ENCODE peak calls at places on chromosomes 1 and 21, in eight cellular contexts. S is GM23248, A is aorta, H is gastrocnemius medialis, B is SJSA1, X is lower lobe of right lung, O is pancreas, I is GM23338. K is an unnamed sample.

GRCh38 chr1:16117936-16118335 is 37.9 kb downstream of the EPHA2 start:
- DNase-seq in S (no peak), A (peak), H (no peak), B (no peak), X (no peak), O (no peak), I (no peak), K (peak)

GRCh38 chr1:194267021-194267420 is 1080.6 kb upstream of the B3GALT2 start:
- DNase-seq in S (no peak), A (no peak), H (no peak), B (no peak), X (no peak), O (no peak), I (no peak), K (no peak)

GRCh38 chr1:162159515-162159914 is 90.0 kb downstream of the NOS1AP start:
- DNase-seq in S (no peak), A (no peak), H (no peak), B (no peak), X (no peak), O (no peak), I (no peak), K (no peak)

GRCh38 chr1:181140398-181140797 is 51.9 kb downstream of the IER5 start:
- DNase-seq in S (peak), A (no peak), H (no peak), B (no peak), X (no peak), O (no peak), I (no peak), K (no peak)

GRCh38 chr1:175072131-175072941 is 4.7 kb downstream of the TNN start:
- DNase-seq in S (peak), A (peak), H (peak), B (peak), X (no peak), O (no peak), I (peak), K (no peak)

GRCh38 chr1:66576645-66577044 is 42.7 kb downstream of the SGIP1 start:
- DNase-seq in S (peak), A (no peak), H (no peak), B (peak), X (no peak), O (no peak), I (no peak), K (no peak)

GRCh38 chr1:224615861-224616760 is at the start of gene CNIH3:
- DNase-seq in S (peak), A (no peak), H (peak), B (peak), X (no peak), O (peak), I (peak), K (peak)

GRCh38 chr1:2479186-2479585 is 3.1 kb downstream of the PLCH2 start:
- DNase-seq in S (no peak), A (no peak), H (no peak), B (no peak), X (no peak), O (no peak), I (no peak), K (peak)

GRCh38 chr1:29094433-29094832 is 29.3 kb downstream of the TMEM200B start:
- DNase-seq in S (no peak), A (no peak), H (no peak), B (no peak), X (no peak), O (no peak), I (no peak), K (no peak)

GRCh38 chr1:170663011-170663410 is 920 bp upstream of the PRRX1 start:
- DNase-seq in S (peak), A (no peak), H (no peak), B (peak), X (no peak), O (no peak), I (peak), K (peak)

GRCh38 chr1:108665047-108665446 is 4.2 kb upstream of the HENMT1 start:
- DNase-seq in S (no peak), A (no peak), H (no peak), B (no peak), X (no peak), O (no peak), I (no peak), K (no peak)

GRCh38 chr1:119715542-119715941 is 3.8 kb downstream of the PHGDH start:
- DNase-seq in S (peak), A (no peak), H (no peak), B (no peak), X (no peak), O (no peak), I (peak), K (no peak)

GRCh38 chr1:98962156-98962555 is 42.5 kb downstream of the PLPPR5 start:
- DNase-seq in S (peak), A (no peak), H (no peak), B (no peak), X (no peak), O (no peak), I (no peak), K (no peak)

GRCh38 chr1:112882271-112882744 is 73.7 kb downstream of the SLC16A1 start:
- DNase-seq in S (peak), A (no peak), H (no peak), B (no peak), X (no peak), O (no peak), I (no peak), K (peak)

DNA sequence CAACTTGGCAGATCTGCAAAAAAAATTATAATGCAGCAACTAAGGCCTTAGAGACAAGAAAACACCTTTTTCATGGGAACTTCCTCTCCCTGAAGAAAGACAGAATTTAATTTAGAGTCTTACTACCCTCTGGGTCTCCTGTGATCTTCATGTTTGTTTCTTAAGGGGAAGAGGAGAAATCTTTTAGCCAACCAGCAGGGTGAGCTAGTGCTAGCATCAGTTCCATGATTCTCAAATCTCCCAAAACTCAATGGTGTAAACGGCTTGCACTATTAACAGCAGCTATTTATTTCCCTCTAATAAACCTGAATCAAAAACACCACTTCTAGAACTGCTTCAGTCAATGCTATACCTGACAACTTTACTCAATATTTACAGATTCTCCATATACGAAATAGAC is 3.8 kb downstream of the ZNF644 start:
- DNase-seq in S (peak), A (no peak), H (no peak), B (no peak), X (no peak), O (no peak), I (peak), K (no peak)
- H3K4me3 ChIP-seq in S (no peak), A (no peak), H (no peak), B (no peak), X (no peak), O (no peak), I (peak), K (no peak)

GRCh38 chr1:955439-955838 is 3.6 kb downstream of the NOC2L start:
- DNase-seq in S (no peak), A (no peak), H (no peak), B (no peak), X (no peak), O (no peak), I (no peak), K (no peak)
- H3K4me3 ChIP-seq in S (no peak), A (no peak), H (no peak), B (no peak), X (no peak), O (no peak), I (no peak), K (no peak)

DNA sequence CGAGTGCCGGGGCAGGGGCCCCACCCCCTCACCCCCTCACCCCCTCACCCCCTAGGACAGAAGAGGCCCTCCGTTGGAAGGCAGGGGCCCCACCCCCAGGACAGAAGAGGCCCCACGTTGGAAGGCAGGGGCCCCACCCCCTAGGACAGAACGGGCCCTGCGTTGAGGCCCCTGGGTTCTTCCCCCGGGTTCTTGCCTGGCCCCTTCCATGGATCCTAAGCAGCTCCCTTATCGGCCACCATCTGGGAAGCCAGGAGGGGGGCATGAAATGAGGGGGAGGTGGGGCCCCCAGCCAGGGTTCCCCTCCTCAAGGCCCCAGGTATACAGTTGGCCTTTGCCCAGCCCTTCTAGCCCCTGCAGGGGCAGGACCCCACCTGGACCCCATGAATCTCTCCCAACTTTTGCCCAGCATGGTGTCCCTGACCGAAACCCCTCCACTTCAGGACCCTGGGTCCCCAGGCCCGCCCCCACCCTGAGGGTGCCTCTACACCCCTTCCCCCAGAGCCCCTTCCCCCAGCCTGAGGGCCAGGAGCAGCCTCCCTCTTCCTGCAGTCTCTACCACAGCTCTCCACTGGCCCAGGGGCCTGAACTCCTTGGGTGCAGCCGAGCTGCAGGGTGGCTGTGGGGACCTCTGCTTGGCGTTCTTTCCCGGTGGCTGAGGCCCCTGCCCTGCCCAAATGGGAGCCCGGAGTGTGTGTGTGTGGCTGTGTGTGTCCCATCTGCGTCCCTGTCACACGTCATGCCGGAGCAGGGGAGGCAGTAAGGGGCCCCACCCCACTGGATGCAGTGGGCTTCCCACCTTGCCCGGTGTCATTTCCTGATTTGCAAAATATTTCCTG is 4.3 kb upstream of the VWA1 start:
- DNase-seq in S (no peak), A (peak), H (no peak), B (no peak), X (no peak), O (no peak), I (no peak), K (peak)
- H3K4me3 ChIP-seq in S (no peak), A (no peak), H (no peak), B (no peak), X (peak), O (no peak), I (no peak), K (no peak)

GRCh38 chr21:17440955-17441354 is 71.9 kb upstream of the CXADR start:
- DNase-seq in S (no peak), A (no peak), H (no peak), B (no peak), X (no peak), O (no peak), I (no peak), K (no peak)
- H3K4me3 ChIP-seq in S (no peak), A (no peak), H (no peak), B (no peak), X (no peak), O (no peak), I (no peak), K (no peak)

DNA sequence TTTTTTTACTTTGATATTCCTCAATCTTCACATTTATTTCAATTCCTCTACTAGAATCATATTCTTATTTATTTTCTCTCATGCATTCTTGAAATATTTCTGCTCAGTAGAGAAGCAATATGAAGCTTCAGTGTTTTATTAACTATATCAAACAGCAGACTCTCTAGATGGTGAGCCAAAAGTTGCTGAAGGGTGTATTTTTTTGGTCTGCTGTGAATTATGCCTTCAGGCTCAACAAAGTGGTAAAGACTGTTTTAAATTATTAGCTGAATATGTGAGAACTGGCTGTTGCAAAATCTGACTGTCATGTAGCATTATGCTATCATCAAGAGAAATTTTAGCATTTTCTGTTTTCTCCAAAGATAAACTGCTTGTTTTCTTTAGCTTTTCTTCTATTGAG is 24.9 kb upstream of the CDC42BPA start:
- DNase-seq in S (peak), A (no peak), H (no peak), B (peak), X (no peak), O (no peak), I (no peak), K (no peak)
- H3K4me3 ChIP-seq in S (peak), A (no peak), H (no peak), B (no peak), X (no peak), O (no peak), I (no peak), K (no peak)

GRCh38 chr1:77889240-77889637 is 815 bp downstream of the NEXN start:
- DNase-seq in S (peak), A (no peak), H (no peak), B (peak), X (no peak), O (no peak), I (peak), K (peak)
- H3K4me3 ChIP-seq in S (peak), A (peak), H (peak), B (peak), X (peak), O (peak), I (peak), K (peak)

DNA sequence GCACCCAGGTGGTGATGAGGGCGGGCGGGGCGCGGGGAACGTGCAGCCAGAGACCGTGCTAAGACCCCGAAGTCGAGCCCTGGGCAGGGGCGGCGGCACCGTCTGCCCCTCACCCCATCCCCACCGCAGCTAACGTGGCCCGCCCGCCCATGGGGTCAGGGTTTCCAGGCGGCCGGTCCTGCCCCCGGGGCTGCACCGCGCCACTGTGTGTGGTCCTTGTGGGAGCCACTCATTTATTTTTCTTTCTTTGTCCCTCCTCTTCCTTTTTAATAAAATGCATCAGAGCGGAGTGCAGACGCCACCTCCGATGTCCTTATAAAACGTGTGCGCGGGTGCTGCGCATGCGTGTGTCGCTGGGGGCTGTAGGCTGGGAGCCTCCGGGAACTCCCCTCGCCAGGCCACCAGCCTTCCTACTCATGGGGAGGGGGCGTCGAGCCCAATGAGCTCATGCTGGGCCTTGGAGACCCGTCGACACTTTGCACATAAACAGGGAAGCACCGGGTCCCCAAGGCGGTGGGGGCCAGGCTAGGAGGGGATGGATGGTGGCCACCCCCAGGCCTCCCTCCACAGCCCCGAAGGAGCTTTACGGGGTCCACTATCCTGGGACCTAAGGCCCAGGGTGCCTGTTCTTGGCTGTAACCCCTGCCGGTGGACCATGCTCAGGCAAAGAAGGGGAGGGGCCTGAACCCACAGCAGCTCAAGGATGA is 59.9 kb downstream of the WNT9A start:
- DNase-seq in S (no peak), A (no peak), H (no peak), B (peak), X (peak), O (peak), I (peak), K (peak)
- H3K4me3 ChIP-seq in S (no peak), A (peak), H (peak), B (peak), X (peak), O (peak), I (peak), K (peak)

GRCh38 chr1:172146149-172146850 is 274.2 kb upstream of the C1orf105 start:
- DNase-seq in S (peak), A (no peak), H (no peak), B (peak), X (no peak), O (no peak), I (no peak), K (no peak)
- H3K4me3 ChIP-seq in S (peak), A (no peak), H (no peak), B (no peak), X (no peak), O (no peak), I (no peak), K (no peak)

GRCh38 chr1:53315456-53316048 is 12.3 kb downstream of the LRP8 start:
- DNase-seq in S (no peak), A (peak), H (no peak), B (no peak), X (peak), O (no peak), I (no peak), K (no peak)
- H3K4me3 ChIP-seq in S (no peak), A (no peak), H (no peak), B (no peak), X (no peak), O (no peak), I (no peak), K (no peak)

DNA sequence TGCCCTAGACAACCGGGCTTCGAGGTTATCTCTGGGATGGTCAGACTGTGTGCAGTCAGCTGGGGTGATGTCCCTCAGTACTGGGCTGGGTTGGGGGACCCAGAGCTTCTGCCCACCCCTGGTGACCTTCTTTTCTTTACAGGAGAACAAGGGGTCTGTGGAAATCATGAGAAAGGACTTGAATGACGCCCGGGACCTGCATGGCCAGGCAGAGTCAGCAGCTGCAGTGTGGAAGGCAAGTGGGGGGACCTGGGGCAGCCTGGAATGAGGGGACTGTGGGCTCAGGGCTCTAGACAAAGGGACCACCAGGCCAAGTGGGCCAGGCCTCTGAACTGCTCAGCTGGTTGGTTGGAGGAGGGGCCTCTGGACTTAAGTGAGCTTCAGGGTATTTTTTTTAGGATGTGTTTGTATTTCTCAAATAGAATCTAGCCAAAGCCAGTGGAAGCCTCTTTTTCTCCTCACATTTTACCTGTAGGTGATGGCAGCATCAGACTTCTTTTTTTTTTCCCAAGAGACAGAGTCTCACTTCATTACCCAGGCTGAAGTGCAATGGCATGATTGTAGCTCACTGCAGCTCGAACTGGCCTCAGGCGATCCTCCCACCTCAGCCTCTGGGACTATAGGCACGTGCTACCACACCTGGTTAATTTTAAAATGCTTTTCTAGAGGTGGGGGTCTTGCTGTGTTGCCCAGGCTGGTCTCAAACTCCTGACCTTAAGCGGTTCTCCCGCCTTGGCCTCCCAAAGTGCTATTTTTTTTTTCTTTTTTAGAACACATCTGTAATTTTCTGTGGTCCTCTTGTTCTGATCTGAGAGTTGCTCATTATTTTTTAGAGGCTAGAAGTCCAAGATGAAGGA is 1.9 kb downstream of the RNF187 start:
- DNase-seq in S (peak), A (no peak), H (no peak), B (no peak), X (no peak), O (no peak), I (no peak), K (no peak)
- H3K4me3 ChIP-seq in S (peak), A (no peak), H (no peak), B (peak), X (peak), O (peak), I (peak), K (peak)

K was measured in H7.